ENCODE peak calls at places on chromosomes 1 and 21, in five cellular contexts. P is K562, L is GM12878, X is H1, G is HepG2. N is an unnamed sample.

GRCh38 chr21:35705888-35706287 is 354.4 kb downstream of the SETD4 start:
- DNase-seq in P (no peak), L (no peak), G (no peak), X (no peak), N (no peak)

GRCh38 chr1:24930703-24931480 is 816 bp upstream of the RUNX3 start:
- DNase-seq in P (no peak), L (no peak), X (no peak), G (no peak), N (peak; percentile 58)

GRCh38 chr1:239951518-239952130 is 140.1 kb upstream of the FMN2 start:
- DNase-seq in L (no peak), X (no peak), G (peak; percentile 63), P (peak; percentile 73), N (peak; percentile 72)

GRCh38 chr1:33183306-33183705 is 1.5 kb upstream of the TRIM62 start:
- DNase-seq in L (no peak), X (no peak), P (no peak), G (no peak), N (no peak)

GRCh38 chr1:202812176-202813026 is 1.6 kb downstream of the PCAT6 start:
- DNase-seq in P (no peak), X (no peak), G (peak; percentile 6), L (no peak), N (no peak)

GRCh38 chr1:41383094-41383852 is 22.0 kb downstream of the FOXO6 start:
- DNase-seq in X (no peak), P (no peak), G (no peak), L (no peak), N (no peak)

GRCh38 chr1:198333744-198334143 is 176.9 kb downstream of the NEK7 start:
- DNase-seq in L (no peak), X (no peak), G (no peak), P (no peak), N (no peak)

GRCh38 chr1:8944006-8944405 is 1.7 kb upstream of the CA6 start:
- DNase-seq in P (no peak), L (no peak), G (no peak), X (no peak), N (no peak)

DNA sequence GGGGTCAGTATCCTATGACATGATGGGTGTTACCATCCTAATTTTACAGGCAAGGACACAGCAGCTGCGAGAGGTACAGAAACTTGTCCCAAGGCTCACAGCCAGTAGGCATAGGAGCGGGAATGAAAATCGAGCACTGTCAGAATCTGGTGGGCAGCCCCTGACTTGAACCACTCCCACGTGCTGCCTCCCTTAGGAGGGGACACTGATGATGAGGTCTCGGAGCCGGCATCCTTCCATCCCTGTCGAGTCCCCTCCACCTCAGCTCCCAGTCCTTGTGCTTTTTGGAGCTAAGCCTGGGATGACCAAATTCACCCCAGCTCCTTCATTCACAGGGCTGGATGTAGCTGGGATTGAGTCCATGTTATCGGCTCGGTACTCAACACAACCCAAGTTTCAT is 49.0 kb downstream of the B3GALT5 start:
- DNase-seq in L (no peak), G (no peak), X (no peak), P (no peak), N (no peak)
- TF ChIP-seq EP300 in L (no peak), G (no peak), X (no peak), P (no peak), N (no peak)

DNA sequence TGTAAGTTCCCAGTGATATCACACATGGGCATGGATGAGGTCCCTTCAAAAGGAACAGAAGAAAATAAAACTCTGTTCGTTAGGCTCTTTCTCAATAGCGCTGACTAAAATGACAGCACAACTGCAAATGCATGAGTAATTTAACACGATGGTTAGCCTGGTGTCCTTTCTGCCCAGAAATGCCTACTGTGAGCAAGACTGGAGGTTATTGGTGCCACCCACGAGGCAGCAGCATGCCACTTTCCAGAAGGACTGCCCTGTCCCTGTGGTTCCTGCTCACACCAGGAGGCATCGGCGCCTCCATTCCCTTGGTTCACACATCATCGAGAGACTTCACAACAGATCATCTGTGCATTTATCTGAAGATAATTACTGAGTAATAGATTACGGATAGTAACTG is 26.2 kb downstream of the VPS26C start:
- DNase-seq in P (no peak), X (no peak), L (no peak), G (no peak), N (no peak)
- H4K20me1 ChIP-seq in P (peaks cover 7% of the 10 kb centered on the region), X (peaks cover 3% of the 10 kb centered on the region), L (no peaks in the 10 kb centered on the region), G (no peaks in the 10 kb centered on the region), N (peaks cover 39% of the 10 kb centered on the region)

GRCh38 chr1:3708696-3709246 is 43.5 kb upstream of the CCDC27 start:
- DNase-seq in L (no peak), G (no peak), P (no peak), X (no peak), N (no peak)
- TF ChIP-seq EP300 in L (no peak), G (no peak), P (no peak), X (no peak), N (no peak)

GRCh38 chr21:43808832-43809251 is 19.5 kb downstream of the RRP1 start:
- DNase-seq in G (no peak), X (no peak), L (no peak), P (no peak), N (no peak)
- H4K20me1 ChIP-seq in G (no peaks in the 10 kb centered on the region), X (peaks cover 2% of the 10 kb centered on the region), L (no peaks in the 10 kb centered on the region), P (peaks cover 5% of the 10 kb centered on the region), N (no peaks in the 10 kb centered on the region)

GRCh38 chr1:94067196-94067595 is 53.8 kb downstream of the ABCA4 start:
- DNase-seq in G (no peak), P (no peak), L (no peak), X (no peak), N (no peak)

GRCh38 chr1:94068096-94068830 is 52.7 kb downstream of the ABCA4 start:
- DNase-seq in L (no peak), P (no peak), G (peak; percentile 95), X (no peak), N (no peak)

GRCh38 chr1:94070746-94071318 is 50.1 kb downstream of the ABCA4 start:
- DNase-seq in L (no peak), X (no peak), P (no peak), G (no peak), N (peak; percentile 33)

GRCh38 chr1:94069649-94070285 is 51.2 kb downstream of the ABCA4 start:
- DNase-seq in L (no peak), X (no peak), G (no peak), P (no peak), N (no peak)

GRCh38 chr1:94068831-94069648 is 51.9 kb downstream of the ABCA4 start:
- DNase-seq in P (no peak), G (peak; percentile 87), X (no peak), L (no peak), N (no peak)
- TF ChIP-seq EP300 in P (no peak), G (no peak), X (no peak), L (no peak), N (no peak)

N was measured in SK-N-SH.